ENCODE peak calls at places on chromosomes 6 and 20, in five cellular contexts. Y is IMR-90, B is mesendoderm, Q is mesenchymal stem cell, K is H1. V is an unnamed sample.

GRCh38 chr20:21396921-21397340 is 395 bp downstream of the NKX2-4 start:
- DNase-seq in Y (no peak), B (no peak), Q (no peak), K (peak; percentile 70), V (no peak)

GRCh38 chr6:167140589-167141474 is 16.9 kb downstream of the GPR31 start:
- DNase-seq in Y (no peak), B (no peak), Q (no peak), K (no peak), V (no peak)

GRCh38 chr6:23176471-23176870 is 607.1 kb downstream of the HDGFL1 start:
- DNase-seq in Y (no peak), B (no peak), Q (no peak), K (no peak), V (no peak)

GRCh38 chr6:24313477-24314141 is 44.2 kb downstream of the DCDC2 start:
- DNase-seq in Y (peak; percentile 60), B (peak; percentile 68), Q (peak; percentile 6), K (no peak), V (no peak)

GRCh38 chr20:8414611-8415274 is 282.7 kb downstream of the PLCB1 start:
- DNase-seq in Y (peak; percentile 78), B (no peak), Q (peak; percentile 65), K (no peak), V (no peak)

GRCh38 chr6:114390176-114390575 is 47.4 kb upstream of the HS3ST5 start:
- DNase-seq in Y (no peak), B (peak; percentile 78), Q (no peak), K (no peak), V (peak; percentile 26)

GRCh38 chr6:29813809-29814208 is 13.8 kb upstream of the HLA-G start:
- DNase-seq in Y (peak; percentile 8), B (no peak), Q (no peak), K (peak; percentile 45), V (no peak)

GRCh38 chr6:3131695-3132094 is 13.2 kb downstream of the BPHL start:
- DNase-seq in Y (no peak), B (no peak), Q (no peak), K (no peak), V (no peak)

GRCh38 chr6:151060742-151061100 is 179.0 kb upstream of the AKAP12 start:
- DNase-seq in Y (no peak), B (no peak), Q (peak; percentile 56), K (no peak), V (no peak)

GRCh38 chr6:46917002-46917401 is 4.7 kb downstream of the ADGRF5 start:
- DNase-seq in Y (no peak), B (no peak), Q (no peak), K (no peak), V (no peak)
- H3K27me3 ChIP-seq in Y (no peaks in the 10 kb centered on the region), B (no peaks in the 10 kb centered on the region), Q (no peaks in the 10 kb centered on the region), K (no peaks in the 10 kb centered on the region), V (no peaks in the 10 kb centered on the region)

DNA sequence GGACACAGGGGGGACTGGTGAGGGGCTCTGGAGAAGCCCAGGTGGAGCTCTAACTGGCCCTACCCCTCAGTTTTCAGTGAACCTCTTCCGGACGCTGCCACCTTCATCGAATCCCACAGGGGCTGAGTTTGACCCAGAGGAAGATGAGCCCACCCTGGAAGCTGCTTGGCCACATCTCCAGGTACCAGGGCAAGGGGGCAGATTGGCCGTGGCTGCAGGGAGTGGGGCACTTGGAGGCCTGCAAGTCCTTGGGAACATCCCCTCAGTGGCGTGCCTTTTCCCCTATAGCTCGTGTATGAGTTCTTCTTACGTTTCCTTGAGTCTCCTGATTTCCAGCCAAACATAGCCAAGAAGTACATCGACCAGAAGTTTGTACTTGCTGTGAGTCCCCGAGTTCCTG is 6.6 kb downstream of the MEA1 start:
- DNase-seq in Y (no peak), B (no peak), Q (no peak), K (no peak), V (no peak)
- H3K36me3 ChIP-seq in Y (peaks cover 54% of the 10 kb centered on the region), B (peaks cover 24% of the 10 kb centered on the region), Q (peaks cover 69% of the 10 kb centered on the region), K (peaks cover 53% of the 10 kb centered on the region), V (peaks cover 50% of the 10 kb centered on the region)

GRCh38 chr20:56805313-56805712 is 176.2 kb downstream of the TFAP2C start:
- DNase-seq in Y (no peak), B (no peak), Q (no peak), K (no peak), V (no peak)

GRCh38 chr20:56807118-56807517 is 178.0 kb downstream of the TFAP2C start:
- DNase-seq in Y (no peak), B (no peak), Q (no peak), K (no peak), V (no peak)

GRCh38 chr20:56808732-56809131 is 179.6 kb downstream of the TFAP2C start:
- DNase-seq in Y (no peak), B (no peak), Q (no peak), K (no peak), V (no peak)

GRCh38 chr20:56808119-56808725 is 179.1 kb downstream of the TFAP2C start:
- DNase-seq in Y (no peak), B (no peak), Q (no peak), K (no peak), V (no peak)

DNA sequence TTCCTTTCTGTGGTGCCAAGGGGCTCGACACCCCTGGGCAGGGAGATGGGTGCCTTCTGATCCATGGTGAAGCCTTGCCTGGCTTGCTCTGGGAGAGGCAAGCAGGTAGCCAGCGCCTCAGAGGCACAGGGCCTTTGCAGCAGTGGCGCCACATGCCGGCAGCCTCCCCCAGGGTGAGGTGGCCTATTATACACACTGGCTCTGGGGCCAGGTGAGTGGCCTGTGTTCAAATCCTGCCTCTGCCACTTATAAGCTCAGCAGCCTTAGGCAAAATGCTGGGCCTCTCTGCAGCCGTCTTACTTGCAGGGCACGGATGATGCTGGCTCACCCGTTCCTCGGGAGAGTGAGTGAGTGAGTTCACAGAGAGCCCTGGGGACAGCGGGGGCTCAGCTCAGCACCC is 176.9 kb downstream of the TFAP2C start:
- DNase-seq in Y (no peak), B (no peak), Q (no peak), K (no peak), V (no peak)
- H2AK5ac ChIP-seq in Y (no peak overlapping the region), B (no peak overlapping the region), Q (no peak overlapping the region), K (no peak overlapping the region), V (peak overlapping the region; percentile 91)

DNA sequence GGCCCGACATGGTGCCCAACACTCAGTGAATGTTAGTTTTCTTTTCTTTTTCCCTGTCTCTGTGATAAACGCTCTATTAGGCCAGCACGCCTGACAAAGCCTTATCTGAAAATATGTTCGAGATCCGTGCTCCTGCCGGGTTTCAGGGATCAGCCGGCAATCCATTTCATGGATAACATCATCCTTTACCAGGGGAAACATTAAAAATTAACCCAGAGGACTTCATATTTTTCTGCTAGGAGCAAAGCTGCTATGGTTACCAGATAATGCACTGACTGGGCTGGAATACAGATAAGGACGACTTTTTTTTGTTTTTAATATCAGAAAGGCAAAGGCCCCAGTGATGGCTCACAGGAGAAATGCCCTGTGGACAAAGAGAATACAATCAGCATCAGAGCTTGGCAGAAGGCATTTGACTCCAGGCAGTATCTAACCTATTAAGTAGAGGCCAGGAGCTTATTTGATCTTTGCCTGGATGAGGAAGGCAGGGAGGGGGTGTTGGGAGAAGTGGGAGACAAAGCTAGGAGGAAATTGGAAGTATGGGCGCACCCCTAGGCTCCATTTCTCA is 482.0 kb upstream of the CHD6 start:
- DNase-seq in Y (no peak), B (no peak), Q (no peak), K (no peak), V (no peak)
- H3K27me3 ChIP-seq in Y (no peaks in the 10 kb centered on the region), B (no peaks in the 10 kb centered on the region), Q (no peaks in the 10 kb centered on the region), K (no peaks in the 10 kb centered on the region), V (no peaks in the 10 kb centered on the region)

GRCh38 chr6:112040933-112041332 is 13.0 kb upstream of the CCN6 start:
- DNase-seq in Y (no peak), B (no peak), Q (no peak), K (no peak), V (no peak)

GRCh38 chr6:112041535-112041934 is 12.4 kb upstream of the CCN6 start:
- DNase-seq in Y (no peak), B (peak; percentile 61), Q (no peak), K (no peak), V (no peak)

GRCh38 chr6:112044856-112045255 is 9.0 kb upstream of the CCN6 start:
- DNase-seq in Y (peak; percentile 93), B (no peak), Q (peak; percentile 59), K (no peak), V (no peak)

GRCh38 chr6:112044196-112044595 is 9.7 kb upstream of the CCN6 start:
- DNase-seq in Y (no peak), B (no peak), Q (no peak), K (no peak), V (no peak)

GRCh38 chr6:112043032-112044007 is 10.6 kb upstream of the CCN6 start:
- DNase-seq in Y (peak; percentile 91), B (peak; percentile 97), Q (peak; percentile 95), K (peak; percentile 98), V (peak; percentile 90)
- H3K36me3 ChIP-seq in Y (no peaks in the 10 kb centered on the region), B (no peaks in the 10 kb centered on the region), Q (no peaks in the 10 kb centered on the region), K (no peaks in the 10 kb centered on the region), V (no peaks in the 10 kb centered on the region)

DNA sequence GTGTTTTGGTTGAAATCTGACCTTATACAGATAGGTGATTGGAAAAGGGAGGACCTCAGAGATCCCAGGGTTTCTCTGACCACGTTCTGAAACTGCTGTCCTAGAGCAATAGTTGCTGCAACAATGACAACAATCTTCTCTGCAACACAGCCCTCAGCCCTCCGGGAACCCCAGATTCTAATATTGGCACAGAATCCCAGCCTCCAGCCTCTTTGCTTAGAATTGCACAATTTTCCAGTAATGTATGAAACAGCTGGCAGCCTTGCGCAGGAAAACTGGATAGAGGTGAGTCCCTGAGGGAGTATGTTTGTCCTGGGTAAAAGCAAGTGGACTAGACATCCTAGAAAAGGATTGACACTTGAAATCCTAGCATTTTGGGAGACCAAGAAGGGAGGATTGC is 30.4 kb upstream of the PNRC1 start:
- DNase-seq in Y (peak; percentile 28), B (no peak), Q (peak; percentile 89), K (no peak), V (no peak)
- H2AK5ac ChIP-seq in Y (no peak overlapping the region), B (no peak overlapping the region), Q (no peak overlapping the region), K (no peak overlapping the region), V (no peak overlapping the region)

DNA sequence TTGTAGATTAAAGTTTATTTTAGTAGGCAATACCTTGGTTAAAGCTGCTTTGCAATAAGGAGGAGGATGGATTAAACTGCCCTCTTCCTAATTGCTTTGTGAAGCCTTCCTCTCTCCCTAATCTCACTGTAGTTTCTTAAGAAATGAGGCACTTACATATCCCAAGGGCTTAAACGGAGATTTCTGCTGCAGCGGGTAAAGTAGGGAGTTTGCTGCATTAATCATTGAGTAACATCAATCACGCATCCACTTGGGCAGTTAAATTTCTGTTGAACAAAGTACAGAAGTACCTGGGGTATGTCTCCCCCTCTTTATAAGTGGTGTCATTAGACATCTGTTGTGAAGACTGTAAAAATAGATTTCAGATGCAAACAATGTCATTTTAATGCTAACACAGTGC is 29.5 kb upstream of the ARID1B start:
- DNase-seq in Y (no peak), B (no peak), Q (no peak), K (no peak), V (no peak)
- H3K27me3 ChIP-seq in Y (peaks cover 4% of the 10 kb centered on the region), B (no peaks in the 10 kb centered on the region), Q (no peaks in the 10 kb centered on the region), K (no peaks in the 10 kb centered on the region), V (no peaks in the 10 kb centered on the region)

GRCh38 chr6:7188492-7188891 is 80.7 kb downstream of the RREB1 start:
- DNase-seq in Y (no peak), B (no peak), Q (no peak), K (no peak), V (no peak)
- H3K36me3 ChIP-seq in Y (peaks cover 34% of the 10 kb centered on the region), B (peaks cover 7% of the 10 kb centered on the region), Q (peaks cover 90% of the 10 kb centered on the region), K (peaks cover 20% of the 10 kb centered on the region), V (peaks cover 5% of the 10 kb centered on the region)

V was measured in neuronal stem cell.